ENCODE peak calls at places on chromosomes 4 and X, in four cellular contexts. M is ovary, W is breast epithelium, T is heart left ventricle. Z is an unnamed sample.
A peak's percentile ranks its signal among the peaks of the same experiment; 100 is the strongest.

GRCh38 chr4:116016201-116016600 is 902.8 kb upstream of the NDST4 start:
- DNase-seq in T (peak; percentile 45), W (peak; percentile 48), M (no peak), Z (no peak)

GRCh38 chr4:44351069-44351468 is 97.5 kb downstream of the KCTD8 start:
- DNase-seq in W (no peak), M (no peak), T (no peak), Z (no peak)

GRCh38 chrX:18961686-18962085 is 22.2 kb downstream of the PHKA2 start:
- DNase-seq in W (no peak), M (no peak), T (no peak), Z (no peak)

GRCh38 chr4:81359207-81359606 is 112.5 kb downstream of the RASGEF1B start:
- DNase-seq in M (no peak), T (no peak), W (no peak), Z (no peak)

GRCh38 chr4:98706200-98706813 is 47.9 kb upstream of the TSPAN5 start:
- DNase-seq in T (no peak), W (no peak), M (no peak), Z (no peak)

GRCh38 chrX:85379174-85379907 is at the start of gene POF1B:
- DNase-seq in W (peak; percentile 19), M (no peak), T (no peak), Z (no peak)

GRCh38 chrX:24203072-24203808 is 53.7 kb downstream of the ZFX start:
- DNase-seq in M (no peak), W (no peak), T (no peak), Z (no peak)

GRCh38 chr4:109499513-109499912 is 60.5 kb upstream of the MCUB start:
- DNase-seq in W (no peak), M (no peak), T (no peak), Z (no peak)

GRCh38 chr4:89113415-89113814 is 2.1 kb downstream of the TIGD2 start:
- DNase-seq in T (no peak), M (no peak), W (no peak), Z (no peak)

GRCh38 chr4:8182858-8183725 is 16.0 kb upstream of the SH3TC1 start:
- DNase-seq in T (peak; percentile 91), M (peak; percentile 80), W (peak; percentile 35), Z (no peak)

GRCh38 chrX:112513154-112513553 is 166.6 kb downstream of the LHFPL1 start:
- DNase-seq in M (no peak), T (no peak), W (peak; percentile 19), Z (no peak)

GRCh38 chrX:71998836-71999509 is 88.3 kb downstream of the NHSL2 start:
- DNase-seq in T (no peak), M (no peak), W (no peak), Z (no peak)

GRCh38 chrX:97672138-97672537 is 788.4 kb downstream of the RPA4 start:
- DNase-seq in W (no peak), M (no peak), T (no peak), Z (no peak)

GRCh38 chrX:129779747-129780146 is at the start of gene SASH3:
- DNase-seq in M (no peak), T (peak; percentile 70), W (no peak), Z (no peak)

GRCh38 chr4:153143527-153144348 is 60.5 kb upstream of the TRIM2 start:
- DNase-seq in T (no peak), M (no peak), W (no peak), Z (no peak)

GRCh38 chr4:52423967-52424366 is 235.1 kb downstream of the USP46 start:
- DNase-seq in T (no peak), W (no peak), M (no peak), Z (no peak)

GRCh38 chr4:82998898-82999297 is 11.7 kb downstream of the LIN54 start:
- DNase-seq in T (no peak), M (no peak), W (no peak), Z (no peak)

GRCh38 chrX:154348646-154349358 is 25.6 kb downstream of the FLNA start:
- DNase-seq in T (peak; percentile 27), W (peak; percentile 18), M (peak; percentile 44), Z (no peak)

GRCh38 chrX:41164469-41164868 is 79.2 kb downstream of the USP9X start:
- DNase-seq in M (no peak), W (no peak), T (no peak), Z (no peak)

GRCh38 chrX:15055146-15055930 is 182.1 kb downstream of the MOSPD2 start:
- DNase-seq in T (no peak), M (no peak), W (no peak), Z (no peak)

GRCh38 chr4:51885371-51885770 is 42.4 kb downstream of the DCUN1D4 start:
- DNase-seq in M (no peak), W (no peak), T (no peak), Z (no peak)

GRCh38 chrX:31500920-31501319 is 429.1 kb upstream of the FTHL17 start:
- DNase-seq in W (no peak), M (no peak), T (no peak), Z (no peak)

GRCh38 chr4:57020467-57021101 is 41.9 kb downstream of the POLR2B start:
- DNase-seq in W (no peak), M (no peak), T (no peak), Z (no peak)

GRCh38 chr4:74964311-74964710 is 31.4 kb downstream of the PARM1 start:
- DNase-seq in M (no peak), W (no peak), T (no peak), Z (no peak)

GRCh38 chr4:67575889-67576329 is 17.4 kb downstream of the STAP1 start:
- DNase-seq in W (no peak), M (no peak), T (no peak), Z (no peak)

GRCh38 chrX:65591206-65591605 is 56.6 kb upstream of the LAS1L start:
- DNase-seq in M (no peak), T (no peak), W (no peak), Z (no peak)

GRCh38 chrX:20181563-20182329 is 40.1 kb upstream of the EIF1AX start:
- DNase-seq in M (no peak), W (no peak), T (no peak), Z (no peak)

GRCh38 chr4:186727149-186727976 is 3.7 kb upstream of the FAT1 start:
- DNase-seq in M (no peak), T (no peak), W (no peak), Z (no peak)
- H3K4me3 ChIP-seq in M (peak overlapping the region; percentile 82), T (peak overlapping the region; percentile 70), W (peak overlapping the region; percentile 87), Z (peak overlapping the region; percentile 80)

DNA sequence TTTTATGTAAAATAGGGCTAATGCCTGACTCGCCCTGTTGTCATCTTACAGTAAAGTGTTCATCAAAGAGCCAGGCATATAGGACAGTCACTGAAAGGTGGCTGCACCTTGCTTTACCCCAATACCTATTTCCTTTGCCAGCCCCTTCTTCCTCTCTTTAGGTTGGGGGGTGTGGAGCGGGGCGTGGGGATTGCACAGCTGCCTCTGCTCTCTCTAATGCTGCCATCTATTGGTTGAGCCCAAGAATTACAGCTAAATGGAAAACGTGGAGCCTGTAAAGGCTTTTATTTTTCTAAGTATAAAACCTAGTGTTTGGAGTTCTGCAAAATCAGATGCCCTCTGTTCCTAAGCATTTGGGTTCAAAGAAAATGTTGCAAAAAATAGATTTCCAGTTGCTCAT is 47.7 kb downstream of the ATG4A start:
- DNase-seq in M (no peak), W (no peak), T (no peak), Z (no peak)
- TF ChIP-seq CTCF in M (no peak), W (no peak), T (peak; percentile 36), Z (no peak)

DNA sequence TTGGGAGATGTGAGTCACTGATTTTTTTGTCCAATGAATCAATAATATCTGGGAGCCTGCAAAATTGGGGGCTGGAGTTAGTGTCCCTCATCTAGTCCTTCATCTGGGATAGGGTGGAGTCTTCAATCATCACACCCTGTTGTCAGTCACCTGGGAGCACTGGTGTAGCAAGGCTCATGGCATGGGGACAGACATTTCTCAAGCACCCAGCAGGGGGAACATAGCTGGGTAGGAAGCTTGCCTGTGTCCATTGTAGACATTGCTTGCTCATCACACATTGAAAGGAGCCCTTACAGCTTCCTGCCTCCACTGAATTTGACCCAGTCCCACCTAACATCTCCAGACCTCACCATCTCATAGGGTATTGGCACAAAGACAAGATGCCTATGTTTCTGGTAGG is 61.2 kb downstream of the SEL1L3 start:
- DNase-seq in W (no peak), M (no peak), T (no peak), Z (no peak)
- H3K36me3 ChIP-seq in W (no peaks in the 10 kb centered on the region), M (no peaks in the 10 kb centered on the region), T (no peaks in the 10 kb centered on the region), Z (no peaks in the 10 kb centered on the region)

GRCh38 chr4:104424368-104424921 is 70.2 kb downstream of the CXXC4 start:
- DNase-seq in M (no peak), T (no peak), W (no peak), Z (no peak)
- H3K4me3 ChIP-seq in M (peak overlapping the region; percentile 19), T (peak overlapping the region; percentile 47), W (peak overlapping the region; percentile 39), Z (peak overlapping the region; percentile 64)

GRCh38 chr4:77095101-77095826 is 19.5 kb upstream of the CCNI start:
- DNase-seq in W (peak; percentile 74), T (peak; percentile 88), M (peak; percentile 61), Z (peak; percentile 64)
- TF ChIP-seq CTCF in W (peak; percentile 79), T (peak; percentile 82), M (no peak), Z (peak; percentile 85)

GRCh38 chr4:133759428-133759827 is 442.2 kb downstream of the PABPC4L start:
- DNase-seq in T (no peak), M (no peak), W (no peak), Z (no peak)
- H3K36me3 ChIP-seq in T (no peaks in the 10 kb centered on the region), M (no peaks in the 10 kb centered on the region), W (no peaks in the 10 kb centered on the region), Z (no peaks in the 10 kb centered on the region)

DNA sequence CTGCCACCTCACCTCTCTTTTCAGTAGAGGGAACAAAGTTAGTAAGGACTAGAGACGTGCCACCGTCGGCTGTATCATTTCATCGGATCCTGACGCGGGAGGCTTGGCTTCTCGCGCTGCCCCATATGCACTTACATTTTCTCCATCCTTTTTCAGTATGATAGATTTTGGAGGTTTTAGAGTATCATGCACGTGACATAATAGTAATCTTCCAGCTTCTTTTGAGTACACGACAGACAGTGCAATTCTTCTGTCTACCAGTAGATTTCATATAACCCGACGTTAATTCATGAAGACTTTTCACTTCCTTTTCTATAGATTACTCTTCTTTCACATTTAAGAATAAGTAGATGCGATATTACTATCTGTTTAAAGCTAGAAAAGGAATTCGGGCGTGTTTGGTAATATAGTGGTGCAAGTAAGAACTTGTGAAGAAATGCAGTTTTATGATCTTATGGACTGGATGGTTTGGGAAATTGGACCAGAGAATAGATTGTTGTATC is 995 bp downstream of the CDS1 start:
- DNase-seq in W (no peak), T (peak; percentile 20), M (no peak), Z (no peak)
- H3K4me3 ChIP-seq in W (peak overlapping the region; percentile 88), T (peak overlapping the region; percentile 76), M (peak overlapping the region; percentile 68), Z (peak overlapping the region; percentile 77)

DNA sequence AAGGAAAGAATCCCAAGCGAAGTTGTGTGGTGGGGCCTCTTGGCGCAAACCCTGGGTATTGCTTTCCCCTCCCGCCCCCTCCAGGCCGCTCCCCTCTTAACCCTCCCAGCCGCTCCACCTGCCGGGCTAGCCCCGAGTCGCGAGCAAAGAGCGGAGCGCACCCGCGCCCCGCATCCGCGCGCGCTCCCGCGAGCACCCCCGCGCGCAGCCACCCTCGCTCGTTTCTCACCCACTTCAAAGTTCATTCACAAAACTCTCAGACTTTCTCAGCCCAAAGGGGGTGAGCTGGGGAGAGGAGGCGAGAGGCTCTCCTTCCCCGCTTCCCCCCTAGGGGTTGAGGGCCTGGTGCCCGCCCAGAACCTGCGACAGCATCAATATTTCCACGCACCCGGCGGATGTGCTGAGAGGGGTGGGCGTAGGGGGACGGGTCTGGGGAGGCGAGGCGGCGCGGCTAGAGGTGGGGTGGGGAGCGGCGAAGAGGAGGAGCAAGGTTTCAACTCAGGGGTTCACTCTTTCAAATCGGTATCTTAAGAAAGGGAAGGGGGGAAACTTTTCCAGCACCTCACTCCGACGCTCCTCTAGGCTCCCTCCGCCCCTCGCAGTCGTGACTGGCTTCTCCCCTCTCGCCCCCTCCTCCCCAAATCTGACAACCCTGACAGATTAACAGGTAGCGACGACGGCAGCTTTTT is 1.8 kb downstream of the MAML3 start:
- DNase-seq in W (no peak), T (peak; percentile 74), M (peak; percentile 86), Z (no peak)
- TF ChIP-seq CTCF in W (peak; percentile 17), T (peak; percentile 11), M (no peak), Z (no peak)

Z was measured in thoracic aorta.